ENCODE peak calls at places on chromosomes 4 and X, in four cellular contexts. One of them, this sample, is unnamed.

GRCh38 chrX:40632199-40632598 is 9.0 kb downstream of the MPC1L start:
- DNase-seq in DMS 273 treated with DMSO at 0.1 percent for 48 hours: no peak
- DNase-seq in Panc1: no peak
- DNase-seq in stimulated activated CD4-positive, alpha-beta T cell treated with anti-CD3 and anti-CD28 coated beads, Interleukin-2, amount 100 ng/mL, for 48 hours: no peak
- DNase-seq in this sample: no peak

GRCh38 chrX:63283331-63283730 is 67.8 kb downstream of the SPIN4 start:
- DNase-seq in DMS 273 treated with DMSO at 0.1 percent for 48 hours: no peak
- DNase-seq in stimulated activated CD4-positive, alpha-beta T cell treated with anti-CD3 and anti-CD28 coated beads, Interleukin-2, amount 100 ng/mL, for 48 hours: no peak
- DNase-seq in Panc1: no peak
- DNase-seq in this sample: no peak

GRCh38 chr4:121711263-121712000 is 14.7 kb upstream of the ANXA5 start:
- DNase-seq in Panc1: no peak
- DNase-seq in DMS 273 treated with DMSO at 0.1 percent for 48 hours: peak
- DNase-seq in stimulated activated CD4-positive, alpha-beta T cell treated with anti-CD3 and anti-CD28 coated beads, Interleukin-2, amount 100 ng/mL, for 48 hours: peak
- DNase-seq in this sample: no peak

GRCh38 chr4:171644430-171645057 is 168.7 kb upstream of the GALNTL6 start:
- DNase-seq in DMS 273 treated with DMSO at 0.1 percent for 48 hours: no peak
- DNase-seq in Panc1: no peak
- DNase-seq in stimulated activated CD4-positive, alpha-beta T cell treated with anti-CD3 and anti-CD28 coated beads, Interleukin-2, amount 100 ng/mL, for 48 hours: no peak
- DNase-seq in this sample: peak

GRCh38 chr4:53130896-53131561 is 234.8 kb downstream of the SCFD2 start:
- DNase-seq in Panc1: no peak
- DNase-seq in DMS 273 treated with DMSO at 0.1 percent for 48 hours: no peak
- DNase-seq in stimulated activated CD4-positive, alpha-beta T cell treated with anti-CD3 and anti-CD28 coated beads, Interleukin-2, amount 100 ng/mL, for 48 hours: no peak
- DNase-seq in this sample: no peak

GRCh38 chr4:98673978-98674377 is 15.6 kb upstream of the TSPAN5 start:
- DNase-seq in stimulated activated CD4-positive, alpha-beta T cell treated with anti-CD3 and anti-CD28 coated beads, Interleukin-2, amount 100 ng/mL, for 48 hours: no peak
- DNase-seq in Panc1: no peak
- DNase-seq in DMS 273 treated with DMSO at 0.1 percent for 48 hours: no peak
- DNase-seq in this sample: no peak

GRCh38 chrX:152822383-152823086 is 8.0 kb downstream of the CETN2 start:
- DNase-seq in DMS 273 treated with DMSO at 0.1 percent for 48 hours: no peak
- DNase-seq in Panc1: no peak
- DNase-seq in stimulated activated CD4-positive, alpha-beta T cell treated with anti-CD3 and anti-CD28 coated beads, Interleukin-2, amount 100 ng/mL, for 48 hours: no peak
- DNase-seq in this sample: no peak

GRCh38 chr4:185219551-185220344 is 10.3 kb downstream of the SNX25 start:
- DNase-seq in Panc1: no peak
- DNase-seq in stimulated activated CD4-positive, alpha-beta T cell treated with anti-CD3 and anti-CD28 coated beads, Interleukin-2, amount 100 ng/mL, for 48 hours: no peak
- DNase-seq in DMS 273 treated with DMSO at 0.1 percent for 48 hours: peak
- DNase-seq in this sample: no peak

GRCh38 chr4:128483041-128483440 is 195.4 kb upstream of the PGRMC2 start:
- DNase-seq in stimulated activated CD4-positive, alpha-beta T cell treated with anti-CD3 and anti-CD28 coated beads, Interleukin-2, amount 100 ng/mL, for 48 hours: no peak
- DNase-seq in Panc1: no peak
- DNase-seq in DMS 273 treated with DMSO at 0.1 percent for 48 hours: no peak
- DNase-seq in this sample: no peak

GRCh38 chr4:95556460-95556859 is 7.7 kb upstream of the UNC5C start:
- DNase-seq in Panc1: no peak
- DNase-seq in DMS 273 treated with DMSO at 0.1 percent for 48 hours: no peak
- DNase-seq in stimulated activated CD4-positive, alpha-beta T cell treated with anti-CD3 and anti-CD28 coated beads, Interleukin-2, amount 100 ng/mL, for 48 hours: no peak
- DNase-seq in this sample: no peak

GRCh38 chrX:18833071-18833731 is 125.8 kb downstream of the PPEF1 start:
- DNase-seq in stimulated activated CD4-positive, alpha-beta T cell treated with anti-CD3 and anti-CD28 coated beads, Interleukin-2, amount 100 ng/mL, for 48 hours: no peak
- DNase-seq in DMS 273 treated with DMSO at 0.1 percent for 48 hours: no peak
- DNase-seq in Panc1: no peak
- DNase-seq in this sample: no peak

GRCh38 chrX:125262836-125263235 is 56.8 kb upstream of the TEX13C start:
- DNase-seq in DMS 273 treated with DMSO at 0.1 percent for 48 hours: no peak
- DNase-seq in Panc1: no peak
- DNase-seq in stimulated activated CD4-positive, alpha-beta T cell treated with anti-CD3 and anti-CD28 coated beads, Interleukin-2, amount 100 ng/mL, for 48 hours: no peak
- DNase-seq in this sample: no peak

GRCh38 chr4:57064120-57064519 is 46.1 kb downstream of the IGFBP7 start:
- DNase-seq in Panc1: no peak
- DNase-seq in stimulated activated CD4-positive, alpha-beta T cell treated with anti-CD3 and anti-CD28 coated beads, Interleukin-2, amount 100 ng/mL, for 48 hours: no peak
- DNase-seq in DMS 273 treated with DMSO at 0.1 percent for 48 hours: no peak
- DNase-seq in this sample: no peak

GRCh38 chr4:6730603-6731300 is 14.8 kb downstream of the BLOC1S4 start:
- DNase-seq in Panc1: no peak
- DNase-seq in DMS 273 treated with DMSO at 0.1 percent for 48 hours: no peak
- DNase-seq in stimulated activated CD4-positive, alpha-beta T cell treated with anti-CD3 and anti-CD28 coated beads, Interleukin-2, amount 100 ng/mL, for 48 hours: no peak
- DNase-seq in this sample: peak

GRCh38 chr4:10578027-10578426 is 106.5 kb downstream of the CLNK start:
- DNase-seq in Panc1: no peak
- DNase-seq in DMS 273 treated with DMSO at 0.1 percent for 48 hours: no peak
- DNase-seq in stimulated activated CD4-positive, alpha-beta T cell treated with anti-CD3 and anti-CD28 coated beads, Interleukin-2, amount 100 ng/mL, for 48 hours: no peak
- DNase-seq in this sample: no peak

GRCh38 chr4:70734168-70734954 is 12.6 kb downstream of the RUFY3 start:
- DNase-seq in stimulated activated CD4-positive, alpha-beta T cell treated with anti-CD3 and anti-CD28 coated beads, Interleukin-2, amount 100 ng/mL, for 48 hours: no peak
- DNase-seq in DMS 273 treated with DMSO at 0.1 percent for 48 hours: no peak
- DNase-seq in Panc1: no peak
- DNase-seq in this sample: no peak

GRCh38 chr4:3324093-3324815 is 31.4 kb downstream of the RGS12 start:
- DNase-seq in stimulated activated CD4-positive, alpha-beta T cell treated with anti-CD3 and anti-CD28 coated beads, Interleukin-2, amount 100 ng/mL, for 48 hours: no peak
- DNase-seq in DMS 273 treated with DMSO at 0.1 percent for 48 hours: no peak
- DNase-seq in Panc1: no peak
- DNase-seq in this sample: no peak

GRCh38 chrX:40778861-40779575 is 43.7 kb upstream of the MED14 start:
- DNase-seq in stimulated activated CD4-positive, alpha-beta T cell treated with anti-CD3 and anti-CD28 coated beads, Interleukin-2, amount 100 ng/mL, for 48 hours: no peak
- DNase-seq in DMS 273 treated with DMSO at 0.1 percent for 48 hours: no peak
- DNase-seq in Panc1: no peak
- DNase-seq in this sample: no peak

GRCh38 chr4:169179609-169180526 is 90.9 kb downstream of the SH3RF1 start:
- DNase-seq in DMS 273 treated with DMSO at 0.1 percent for 48 hours: no peak
- DNase-seq in stimulated activated CD4-positive, alpha-beta T cell treated with anti-CD3 and anti-CD28 coated beads, Interleukin-2, amount 100 ng/mL, for 48 hours: no peak
- DNase-seq in Panc1: no peak
- DNase-seq in this sample: no peak

GRCh38 chr4:16197842-16198241 is 28.4 kb downstream of the TAPT1 start:
- DNase-seq in DMS 273 treated with DMSO at 0.1 percent for 48 hours: no peak
- DNase-seq in stimulated activated CD4-positive, alpha-beta T cell treated with anti-CD3 and anti-CD28 coated beads, Interleukin-2, amount 100 ng/mL, for 48 hours: no peak
- DNase-seq in Panc1: no peak
- DNase-seq in this sample: no peak

GRCh38 chrX:11352296-11352741 is 59.1 kb downstream of the AMELX start:
- DNase-seq in Panc1: no peak
- DNase-seq in stimulated activated CD4-positive, alpha-beta T cell treated with anti-CD3 and anti-CD28 coated beads, Interleukin-2, amount 100 ng/mL, for 48 hours: no peak
- DNase-seq in DMS 273 treated with DMSO at 0.1 percent for 48 hours: no peak
- DNase-seq in this sample: no peak

GRCh38 chr4:48315728-48316630 is 25.4 kb upstream of the SLAIN2 start:
- DNase-seq in Panc1: no peak
- DNase-seq in stimulated activated CD4-positive, alpha-beta T cell treated with anti-CD3 and anti-CD28 coated beads, Interleukin-2, amount 100 ng/mL, for 48 hours: peak
- DNase-seq in DMS 273 treated with DMSO at 0.1 percent for 48 hours: peak
- DNase-seq in this sample: no peak

GRCh38 chrX:74195605-74196004 is 108.4 kb upstream of the ZCCHC13 start:
- DNase-seq in DMS 273 treated with DMSO at 0.1 percent for 48 hours: no peak
- DNase-seq in Panc1: no peak
- DNase-seq in stimulated activated CD4-positive, alpha-beta T cell treated with anti-CD3 and anti-CD28 coated beads, Interleukin-2, amount 100 ng/mL, for 48 hours: no peak
- DNase-seq in this sample: no peak

GRCh38 chr4:19803406-19803805 is 448.3 kb upstream of the SLIT2 start:
- DNase-seq in DMS 273 treated with DMSO at 0.1 percent for 48 hours: no peak
- DNase-seq in Panc1: no peak
- DNase-seq in stimulated activated CD4-positive, alpha-beta T cell treated with anti-CD3 and anti-CD28 coated beads, Interleukin-2, amount 100 ng/mL, for 48 hours: no peak
- DNase-seq in this sample: no peak

GRCh38 chr4:159283697-159284492 is 181.0 kb downstream of the RAPGEF2 start:
- DNase-seq in Panc1: no peak
- DNase-seq in DMS 273 treated with DMSO at 0.1 percent for 48 hours: no peak
- DNase-seq in stimulated activated CD4-positive, alpha-beta T cell treated with anti-CD3 and anti-CD28 coated beads, Interleukin-2, amount 100 ng/mL, for 48 hours: no peak
- DNase-seq in this sample: no peak

GRCh38 chr4:8886625-8887406 is 15.2 kb upstream of the HMX1 start:
- DNase-seq in DMS 273 treated with DMSO at 0.1 percent for 48 hours: no peak
- DNase-seq in stimulated activated CD4-positive, alpha-beta T cell treated with anti-CD3 and anti-CD28 coated beads, Interleukin-2, amount 100 ng/mL, for 48 hours: no peak
- DNase-seq in Panc1: no peak
- DNase-seq in this sample: peak

GRCh38 chr4:1201851-1202525 is 29.6 kb upstream of the SPON2 start:
- DNase-seq in DMS 273 treated with DMSO at 0.1 percent for 48 hours: no peak
- DNase-seq in stimulated activated CD4-positive, alpha-beta T cell treated with anti-CD3 and anti-CD28 coated beads, Interleukin-2, amount 100 ng/mL, for 48 hours: peak
- DNase-seq in Panc1: no peak
- DNase-seq in this sample: no peak

GRCh38 chr4:3452376-3452775 is 10.6 kb downstream of the HGFAC start:
- DNase-seq in DMS 273 treated with DMSO at 0.1 percent for 48 hours: no peak
- DNase-seq in Panc1: no peak
- DNase-seq in stimulated activated CD4-positive, alpha-beta T cell treated with anti-CD3 and anti-CD28 coated beads, Interleukin-2, amount 100 ng/mL, for 48 hours: no peak
- DNase-seq in this sample: no peak

GRCh38 chr4:13920111-13920875 is 292.8 kb upstream of the BOD1L1 start:
- DNase-seq in stimulated activated CD4-positive, alpha-beta T cell treated with anti-CD3 and anti-CD28 coated beads, Interleukin-2, amount 100 ng/mL, for 48 hours: no peak
- DNase-seq in DMS 273 treated with DMSO at 0.1 percent for 48 hours: no peak
- DNase-seq in Panc1: no peak
- DNase-seq in this sample: no peak

GRCh38 chr4:172011196-172011595 is 198.0 kb downstream of the GALNTL6 start:
- DNase-seq in stimulated activated CD4-positive, alpha-beta T cell treated with anti-CD3 and anti-CD28 coated beads, Interleukin-2, amount 100 ng/mL, for 48 hours: no peak
- DNase-seq in DMS 273 treated with DMSO at 0.1 percent for 48 hours: no peak
- DNase-seq in Panc1: no peak
- DNase-seq in this sample: no peak

GRCh38 chrX:45851434-45851991 is 650.8 kb upstream of the DIPK2B start:
- DNase-seq in stimulated activated CD4-positive, alpha-beta T cell treated with anti-CD3 and anti-CD28 coated beads, Interleukin-2, amount 100 ng/mL, for 48 hours: peak
- DNase-seq in DMS 273 treated with DMSO at 0.1 percent for 48 hours: no peak
- DNase-seq in Panc1: no peak
- DNase-seq in this sample: no peak

GRCh38 chr4:86319390-86319789 is 40.5 kb downstream of the MAPK10 start:
- DNase-seq in DMS 273 treated with DMSO at 0.1 percent for 48 hours: no peak
- DNase-seq in Panc1: no peak
- DNase-seq in stimulated activated CD4-positive, alpha-beta T cell treated with anti-CD3 and anti-CD28 coated beads, Interleukin-2, amount 100 ng/mL, for 48 hours: no peak
- DNase-seq in this sample: no peak

GRCh38 chrX:150482537-150483217 is 85.7 kb upstream of the MTM1 start:
- DNase-seq in stimulated activated CD4-positive, alpha-beta T cell treated with anti-CD3 and anti-CD28 coated beads, Interleukin-2, amount 100 ng/mL, for 48 hours: peak
- DNase-seq in Panc1: peak
- DNase-seq in DMS 273 treated with DMSO at 0.1 percent for 48 hours: no peak
- DNase-seq in this sample: no peak

GRCh38 chrX:18574591-18574990 is 97.3 kb downstream of the RS1 start:
- DNase-seq in DMS 273 treated with DMSO at 0.1 percent for 48 hours: peak
- DNase-seq in stimulated activated CD4-positive, alpha-beta T cell treated with anti-CD3 and anti-CD28 coated beads, Interleukin-2, amount 100 ng/mL, for 48 hours: no peak
- DNase-seq in Panc1: no peak
- DNase-seq in this sample: no peak